ENCODE peak calls at places on chromosomes 6 and 20, in five cellular contexts. S, Q, P, T and F are unnamed samples.

GRCh38 chr6:9405369-9405768 is 970.0 kb upstream of the SLC35B3 start:
- DNase-seq in S (peak), Q (no peak), P (no peak), T (no peak), F (peak)

GRCh38 chr6:92893741-92894140 is 525.6 kb downstream of the EPHA7 start:
- DNase-seq in S (no peak), Q (no peak), P (no peak), T (no peak), F (no peak)

GRCh38 chr6:41442800-41443501 is 103.2 kb upstream of the FOXP4 start:
- DNase-seq in S (peak), Q (no peak), P (no peak), T (no peak), F (peak)

GRCh38 chr20:45780159-45780558 is 11.5 kb downstream of the WFDC3 start:
- DNase-seq in S (no peak), Q (no peak), P (no peak), T (no peak), F (no peak)

GRCh38 chr6:169654590-169655391 is 47.0 kb downstream of the WDR27 start:
- DNase-seq in S (peak), Q (no peak), P (peak), T (peak), F (peak)

GRCh38 chr20:50595433-50595895 is 85.3 kb downstream of the PTPN1 start:
- DNase-seq in S (no peak), Q (no peak), P (no peak), T (no peak), F (no peak)

GRCh38 chr20:4613718-4614620 is 107.7 kb upstream of the PRND start:
- DNase-seq in S (peak), Q (no peak), P (no peak), T (peak), F (peak)

GRCh38 chr6:138157986-138158638 is 3.6 kb upstream of the ARFGEF3 start:
- DNase-seq in S (no peak), Q (no peak), P (no peak), T (no peak), F (no peak)

GRCh38 chr6:42450314-42451145 is 1.2 kb downstream of the TRERF1 start:
- DNase-seq in S (no peak), Q (no peak), P (no peak), T (peak), F (peak)

GRCh38 chr6:117870477-117871243 is 36.4 kb upstream of the SLC35F1 start:
- DNase-seq in S (no peak), Q (no peak), P (no peak), T (no peak), F (no peak)